ENCODE peak calls at places on chromosome 16, in seven cellular contexts. Z, H, O, N, K, D and Y are unnamed samples.

GRCh38 chr16:67968440-67969285 is at the start of gene SLC12A4:
- DNase-seq in Z (peak), H (peak), O (peak), N (peak), K (peak), D (no peak), Y (peak)

GRCh38 chr16:57998484-57998883 is 2.0 kb downstream of the ZNF319 start:
- DNase-seq in Z (peak), H (no peak), O (no peak), N (peak), K (no peak), D (no peak), Y (no peak)

GRCh38 chr16:74760007-74760767 is 14.4 kb downstream of the FA2H start:
- DNase-seq in Z (no peak), H (no peak), O (peak), N (no peak), K (no peak), D (no peak), Y (no peak)

GRCh38 chr16:86455116-86455515 is 55.2 kb upstream of the FOXF1 start:
- DNase-seq in Z (no peak), H (no peak), O (peak), N (no peak), K (no peak), D (no peak), Y (no peak)

GRCh38 chr16:16096161-16096857 is 127.0 kb downstream of the ABCC6 start:
- DNase-seq in Z (no peak), H (no peak), O (peak), N (no peak), K (no peak), D (no peak), Y (peak)

GRCh38 chr16:4404247-4404966 is 12.0 kb downstream of the CORO7 start:
- DNase-seq in Z (no peak), H (no peak), O (no peak), N (no peak), K (peak), D (no peak), Y (peak)

GRCh38 chr16:2016407-2016922 is 3.1 kb upstream of the NPW start:
- DNase-seq in Z (no peak), H (no peak), O (no peak), N (no peak), K (no peak), D (no peak), Y (no peak)

GRCh38 chr16:66057056-66057455 is 309.4 kb upstream of the CDH5 start:
- DNase-seq in Z (no peak), H (no peak), O (no peak), N (no peak), K (no peak), D (no peak), Y (no peak)

GRCh38 chr16:4891886-4892216 is 44.6 kb downstream of the UBN1 start:
- DNase-seq in Z (no peak), H (no peak), O (no peak), N (no peak), K (no peak), D (no peak), Y (no peak)

GRCh38 chr16:85994492-85995433 is 95.8 kb downstream of the IRF8 start:
- DNase-seq in Z (no peak), H (no peak), O (no peak), N (no peak), K (no peak), D (no peak), Y (no peak)

GRCh38 chr16:75483222-75483621 is 12.0 kb downstream of the CHST6 start:
- DNase-seq in Z (no peak), H (no peak), O (peak), N (no peak), K (no peak), D (no peak), Y (no peak)

GRCh38 chr16:65095090-65095728 is 26.7 kb downstream of the CDH11 start:
- DNase-seq in Z (no peak), H (no peak), O (no peak), N (no peak), K (no peak), D (no peak), Y (no peak)

GRCh38 chr16:65409505-65409904 is 287.6 kb upstream of the CDH11 start:
- DNase-seq in Z (no peak), H (no peak), O (peak), N (no peak), K (no peak), D (no peak), Y (no peak)

GRCh38 chr16:57178793-57179212 is 7.0 kb downstream of the PSME3IP1 start:
- DNase-seq in Z (no peak), H (no peak), O (peak), N (no peak), K (no peak), D (no peak), Y (no peak)

GRCh38 chr16:425082-425718 is at the start of gene RAB11FIP3:
- DNase-seq in Z (peak), H (peak), O (peak), N (peak), K (peak), D (peak), Y (peak)

GRCh38 chr16:87334611-87335305 is 17.6 kb upstream of the C16orf95 start:
- DNase-seq in Z (no peak), H (no peak), O (no peak), N (no peak), K (no peak), D (no peak), Y (no peak)

GRCh38 chr16:21145738-21146137 is 4.9 kb downstream of the DNAH3 start:
- DNase-seq in Z (no peak), H (no peak), O (no peak), N (no peak), K (no peak), D (no peak), Y (no peak)

GRCh38 chr16:84138824-84139627 is 6.0 kb downstream of the HSDL1 start:
- DNase-seq in Z (no peak), H (no peak), O (peak), N (no peak), K (peak), D (no peak), Y (no peak)

GRCh38 chr16:26905336-26905735 is 161.4 kb upstream of the C16orf82 start:
- DNase-seq in Z (no peak), H (no peak), O (peak), N (no peak), K (no peak), D (no peak), Y (no peak)

GRCh38 chr16:57516176-57516725 is 20.1 kb downstream of the CCDC102A start:
- DNase-seq in Z (no peak), H (no peak), O (no peak), N (no peak), K (no peak), D (no peak), Y (no peak)

GRCh38 chr16:77190190-77190477 is 856 bp upstream of the MON1B start:
- DNase-seq in Z (no peak), H (no peak), O (no peak), N (no peak), K (no peak), D (no peak), Y (no peak)

GRCh38 chr16:89150090-89150835 is 21.3 kb upstream of the CDH15 start:
- DNase-seq in Z (no peak), H (no peak), O (no peak), N (no peak), K (no peak), D (no peak), Y (no peak)

GRCh38 chr16:30533748-30534367 is 800 bp downstream of the ZNF747 start:
- DNase-seq in Z (no peak), H (no peak), O (no peak), N (no peak), K (no peak), D (no peak), Y (no peak)

GRCh38 chr16:16185095-16185494 is 38.2 kb downstream of the ABCC6 start:
- DNase-seq in Z (no peak), H (no peak), O (no peak), N (no peak), K (no peak), D (no peak), Y (no peak)

GRCh38 chr16:78105517-78105916 is 6.1 kb downstream of the WWOX start:
- DNase-seq in Z (no peak), H (no peak), O (no peak), N (no peak), K (no peak), D (no peak), Y (no peak)

GRCh38 chr16:16146380-16147315 is 76.6 kb downstream of the ABCC6 start:
- DNase-seq in Z (no peak), H (no peak), O (no peak), N (no peak), K (no peak), D (peak), Y (peak)

GRCh38 chr16:72202014-72202413 is 30.1 kb upstream of the PMFBP1 start:
- DNase-seq in Z (no peak), H (no peak), O (no peak), N (no peak), K (no peak), D (no peak), Y (no peak)

GRCh38 chr16:48971571-48972071 is 310.0 kb downstream of the CBLN1 start:
- DNase-seq in Z (no peak), H (no peak), O (no peak), N (no peak), K (no peak), D (no peak), Y (no peak)

GRCh38 chr16:27332105-27332504 is 18.3 kb downstream of the IL4R start:
- DNase-seq in Z (no peak), H (no peak), O (no peak), N (no peak), K (no peak), D (no peak), Y (no peak)

GRCh38 chr16:83882118-83882879 is 16.6 kb upstream of the MLYCD start:
- DNase-seq in Z (no peak), H (no peak), O (no peak), N (no peak), K (peak), D (no peak), Y (no peak)

GRCh38 chr16:4660454-4661007 is 32.8 kb upstream of the NUDT16L1 start:
- DNase-seq in Z (peak), H (no peak), O (peak), N (peak), K (peak), D (peak), Y (peak)

GRCh38 chr16:2919511-2920255 is 8.0 kb downstream of the FLYWCH1 start:
- DNase-seq in Z (peak), H (peak), O (peak), N (peak), K (peak), D (peak), Y (peak)

GRCh38 chr16:66845791-66846221 is 1.6 kb downstream of the CA7 start:
- DNase-seq in Z (no peak), H (no peak), O (no peak), N (no peak), K (no peak), D (no peak), Y (peak)

GRCh38 chr16:66904428-66904845 is 14.2 kb downstream of the CDH16 start:
- DNase-seq in Z (no peak), H (no peak), O (no peak), N (no peak), K (no peak), D (no peak), Y (no peak)

GRCh38 chr16:89378947-89379771 is 111.2 kb downstream of the ANKRD11 start:
- DNase-seq in Z (no peak), H (no peak), O (no peak), N (no peak), K (no peak), D (no peak), Y (no peak)

GRCh38 chr16:3158498-3159314 is 23.9 kb downstream of the ZNF213 start:
- DNase-seq in Z (peak), H (peak), O (peak), N (peak), K (peak), D (peak), Y (peak)

GRCh38 chr16:49643429-49644142 is 212.3 kb downstream of the ZNF423 start:
- DNase-seq in Z (no peak), H (no peak), O (peak), N (no peak), K (no peak), D (no peak), Y (no peak)

GRCh38 chr16:2692948-2693651 is 10.8 kb downstream of the KCTD5 start:
- DNase-seq in Z (no peak), H (no peak), O (peak), N (no peak), K (no peak), D (no peak), Y (no peak)

GRCh38 chr16:83456934-83457333 is 350.8 kb upstream of the HSBP1 start:
- DNase-seq in Z (no peak), H (no peak), O (no peak), N (no peak), K (no peak), D (no peak), Y (no peak)